ENCODE peak calls at places on chromosome 9, in six cellular contexts. G, B, J, F, H and M are unnamed samples.

GRCh38 chr9:84512493-84512892 is 157.0 kb upstream of the NTRK2 start:
- DNase-seq in B (no peak), G (no peak), F (no peak), H (peak), J (no peak), M (no peak)

GRCh38 chr9:115373000-115373709 is 255.2 kb upstream of the TNC start:
- DNase-seq in G (peak), F (peak), H (no peak), B (peak), J (peak), M (no peak)

GRCh38 chr9:95852059-95853032 is 23.1 kb upstream of the ERCC6L2 start:
- DNase-seq in J (no peak), G (peak), H (peak), B (no peak), F (no peak), M (no peak)

GRCh38 chr9:134606951-134607733 is 34.5 kb upstream of the COL5A1 start:
- DNase-seq in J (peak), H (no peak), G (no peak), F (no peak), B (no peak), M (no peak)

GRCh38 chr9:117929873-117930272 is 225.7 kb downstream of the TLR4 start:
- DNase-seq in F (no peak), J (no peak), B (peak), G (no peak), H (peak), M (no peak)

GRCh38 chr9:130627051-130627450 is 37.3 kb upstream of the PRDM12 start:
- DNase-seq in B (no peak), G (no peak), H (no peak), F (no peak), J (no peak), M (no peak)

GRCh38 chr9:108245331-108245730 is 610.5 kb downstream of the ACTL7B start:
- DNase-seq in B (no peak), G (no peak), F (no peak), H (no peak), J (no peak), M (no peak)

GRCh38 chr9:96067004-96067403 is 191.5 kb downstream of the ERCC6L2 start:
- DNase-seq in B (no peak), H (no peak), J (no peak), F (no peak), G (peak), M (no peak)

GRCh38 chr9:98360176-98360708 is 104.8 kb upstream of the TBC1D2 start:
- DNase-seq in J (no peak), B (no peak), F (no peak), G (no peak), H (no peak), M (no peak)

GRCh38 chr9:111890254-111890791 is 6.3 kb upstream of the UGCG start:
- DNase-seq in J (no peak), F (no peak), B (no peak), H (no peak), G (no peak), M (no peak)

GRCh38 chr9:133359420-133360175 is 3.2 kb downstream of the SURF2 start:
- DNase-seq in B (no peak), F (no peak), J (no peak), H (no peak), G (no peak), M (no peak)

GRCh38 chr9:93264338-93265125 is 80.6 kb downstream of the WNK2 start:
- DNase-seq in F (peak), B (no peak), G (no peak), J (no peak), H (no peak), M (no peak)

GRCh38 chr9:6351757-6352156 is 23.6 kb downstream of the TPD52L3 start:
- DNase-seq in J (no peak), G (no peak), F (no peak), B (no peak), H (no peak), M (no peak)

GRCh38 chr9:115972802-115973201 is 180.8 kb upstream of the PAPPA start:
- DNase-seq in H (no peak), F (no peak), G (peak), J (no peak), B (no peak), M (no peak)

GRCh38 chr9:89872426-89872912 is 267.7 kb downstream of the GADD45G start:
- DNase-seq in F (no peak), H (no peak), J (no peak), G (no peak), B (no peak), M (no peak)

GRCh38 chr9:112969730-112970129 is 42.3 kb downstream of the ZNF883 start:
- DNase-seq in J (no peak), H (no peak), G (no peak), B (no peak), F (no peak), M (no peak)

GRCh38 chr9:109254317-109254716 is 66.5 kb downstream of the EPB41L4B start:
- DNase-seq in J (no peak), G (peak), B (no peak), F (no peak), H (no peak), M (no peak)

GRCh38 chr9:17622166-17622565 is 43.3 kb downstream of the SH3GL2 start:
- DNase-seq in B (no peak), J (no peak), F (no peak), H (no peak), G (no peak), M (no peak)

GRCh38 chr9:129404621-129405020 is 216.3 kb downstream of the C9orf50 start:
- DNase-seq in B (no peak), H (no peak), F (no peak), J (no peak), G (no peak), M (no peak)